ENCODE peak calls at places on chromosomes 5 and 9, in ten cellular contexts. N, E, J, H, L, K, F, Q, A and W are unnamed samples.

GRCh38 chr9:126327016-126327749 is 554 bp downstream of the MVB12B start:
- DNase-seq in L (no peak), F (peak), E (no peak), Q (no peak), H (no peak), J (peak), K (no peak), N (no peak), A (peak), W (no peak)

GRCh38 chr9:68446836-68447235 is 90.4 kb downstream of the PGM5 start:
- DNase-seq in H (peak), L (no peak), A (no peak), Q (no peak), E (no peak), K (no peak), F (no peak), N (peak), J (no peak), W (no peak)

GRCh38 chr9:87421734-87422133 is 75.9 kb upstream of the DAPK1 start:
- DNase-seq in J (no peak), N (no peak), A (no peak), Q (no peak), K (no peak), F (no peak), H (no peak), E (no peak), L (no peak), W (no peak)

GRCh38 chr9:126938332-126938731 is 23.8 kb downstream of the RALGPS1 start:
- DNase-seq in F (no peak), H (no peak), L (no peak), E (no peak), J (no peak), A (no peak), Q (no peak), N (no peak), K (no peak), W (no peak)

GRCh38 chr5:112385566-112385965 is 33.5 kb downstream of the EPB41L4A start:
- DNase-seq in K (no peak), A (no peak), H (no peak), N (no peak), J (no peak), Q (no peak), E (no peak), L (no peak), F (no peak), W (no peak)

GRCh38 chr5:163489055-163489744 is 16.2 kb upstream of the MAT2B start:
- DNase-seq in H (no peak), J (peak), L (no peak), F (no peak), E (no peak), A (no peak), K (no peak), Q (no peak), N (peak), W (no peak)

GRCh38 chr5:14193496-14193895 is 50.4 kb downstream of the TRIO start:
- DNase-seq in E (no peak), A (no peak), F (no peak), L (no peak), J (no peak), H (no peak), N (no peak), K (no peak), Q (no peak), W (no peak)

GRCh38 chr9:135989722-135990467 is 28.7 kb upstream of the UBAC1 start:
- DNase-seq in K (no peak), F (peak), L (no peak), A (peak), Q (no peak), H (no peak), J (peak), E (no peak), N (no peak), W (no peak)

GRCh38 chr9:91919621-91920020 is 30.4 kb downstream of the ROR2 start:
- DNase-seq in L (no peak), J (no peak), Q (no peak), A (no peak), F (no peak), E (no peak), H (no peak), N (no peak), K (no peak), W (no peak)

GRCh38 chr9:121133104-121133816 is 58.5 kb downstream of the CNTRL start:
- DNase-seq in K (no peak), E (no peak), A (peak), L (no peak), N (no peak), Q (no peak), F (peak), H (peak), J (peak), W (peak)

GRCh38 chr5:106780355-106780754 is 890.4 kb downstream of the EFNA5 start:
- DNase-seq in E (no peak), J (no peak), H (no peak), L (no peak), F (no peak), A (no peak), N (no peak), Q (no peak), K (no peak), W (no peak)

GRCh38 chr9:14373319-14373632 is 59.3 kb upstream of the NFIB start:
- DNase-seq in J (no peak), N (peak), K (no peak), L (no peak), A (no peak), Q (no peak), E (no peak), H (no peak), F (no peak), W (no peak)

GRCh38 chr5:128538249-128539037 is 398 bp upstream of the FBN2 start:
- DNase-seq in N (peak), L (no peak), J (no peak), F (peak), Q (no peak), H (peak), K (peak), A (peak), E (no peak), W (peak)

GRCh38 chr5:149223081-149223848 is 48.4 kb upstream of the AFAP1L1 start:
- DNase-seq in L (no peak), N (peak), F (no peak), H (no peak), J (no peak), A (no peak), E (no peak), Q (no peak), K (no peak), W (no peak)

GRCh38 chr5:156815988-156816599 is 34.0 kb upstream of the PPP1R2B start:
- DNase-seq in H (peak), K (peak), J (peak), E (no peak), Q (peak), L (no peak), A (no peak), N (peak), F (no peak), W (no peak)

GRCh38 chr9:18297532-18297872 is 176.5 kb upstream of the ADAMTSL1 start:
- DNase-seq in A (no peak), N (no peak), J (no peak), E (no peak), F (no peak), Q (no peak), K (no peak), L (no peak), H (no peak), W (no peak)

GRCh38 chr9:89428901-89429890 is 68.7 kb downstream of the SEMA4D start:
- DNase-seq in A (no peak), E (no peak), J (no peak), K (no peak), Q (peak), N (no peak), H (peak), L (no peak), F (no peak), W (peak)

GRCh38 chr9:129384887-129385614 is 207.0 kb upstream of the IER5L start:
- DNase-seq in L (no peak), H (no peak), A (no peak), J (no peak), N (no peak), F (no peak), Q (no peak), K (no peak), E (no peak), W (no peak)

DNA sequence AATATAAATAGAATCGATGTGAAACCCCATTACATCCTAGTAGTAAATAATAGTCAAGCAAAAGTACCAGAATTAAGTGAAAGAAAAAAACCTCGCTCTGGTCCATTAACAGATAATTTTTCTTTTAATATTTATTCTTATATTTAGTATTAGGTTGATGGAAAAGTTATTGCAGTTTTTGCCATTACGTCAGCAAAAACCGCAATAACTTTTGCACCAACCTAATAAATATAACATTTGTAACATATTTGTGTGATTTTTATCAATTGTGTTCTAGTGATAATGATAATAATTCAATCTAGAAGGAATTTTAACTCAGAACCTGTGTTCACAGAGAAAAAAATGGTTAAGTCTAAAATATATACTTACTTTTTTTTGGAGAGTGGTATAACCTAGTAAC is 16.1 kb downstream of the RORB start:
- DNase-seq in F (no peak), A (no peak), Q (no peak), E (no peak), H (no peak), J (no peak), N (no peak), K (no peak), L (no peak), W (no peak)
- TF ChIP-seq POLR2A in F (no peak), A (no peak), Q (no peak), E (no peak), H (no peak), J (no peak), N (no peak), K (no peak), L (no peak), W (no peak)

GRCh38 chr5:132829742-132830435 is 558 bp downstream of the SHROOM1 start:
- DNase-seq in E (peak), K (peak), Q (peak), F (peak), A (peak), J (peak), L (peak), H (peak), N (peak), W (peak)

GRCh38 chr5:132831095-132831860 is 831 bp upstream of the SHROOM1 start:
- DNase-seq in L (no peak), F (no peak), E (no peak), Q (no peak), A (no peak), N (no peak), J (no peak), H (peak), K (no peak), W (peak)

GRCh38 chr5:132834057-132834456 is 3.6 kb upstream of the SHROOM1 start:
- DNase-seq in K (no peak), N (no peak), A (no peak), H (no peak), E (no peak), Q (no peak), L (no peak), F (no peak), J (no peak), W (no peak)

GRCh38 chr5:132830436-132831094 is at the start of gene SHROOM1:
- DNase-seq in K (peak), A (peak), Q (peak), E (no peak), N (peak), F (peak), J (peak), L (peak), H (peak), W (peak)

DNA sequence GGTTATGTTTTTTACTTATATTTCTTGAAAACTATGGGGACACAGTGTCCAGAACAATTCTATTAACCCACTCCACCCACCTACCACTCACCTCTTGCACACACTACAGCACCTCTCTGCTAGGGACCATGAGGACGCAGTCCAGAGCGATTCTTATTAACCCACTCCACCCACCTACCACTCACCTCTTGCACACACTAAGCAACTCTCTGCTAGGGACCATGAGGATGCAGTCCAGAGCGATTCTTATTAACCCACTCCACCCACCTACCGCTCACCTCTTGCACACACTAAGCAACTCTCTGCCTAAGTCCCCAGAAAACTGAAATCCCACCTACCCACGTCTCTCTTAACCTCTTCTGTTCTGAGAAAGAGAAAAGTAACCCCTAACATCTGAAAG is 2.2 kb upstream of the SHROOM1 start:
- DNase-seq in N (no peak), A (no peak), E (no peak), J (no peak), F (no peak), Q (no peak), L (no peak), K (no peak), H (no peak), W (no peak)
- TF ChIP-seq POLR2A in N (no peak), A (no peak), E (no peak), J (no peak), F (no peak), Q (no peak), L (no peak), K (no peak), H (no peak), W (no peak)

DNA sequence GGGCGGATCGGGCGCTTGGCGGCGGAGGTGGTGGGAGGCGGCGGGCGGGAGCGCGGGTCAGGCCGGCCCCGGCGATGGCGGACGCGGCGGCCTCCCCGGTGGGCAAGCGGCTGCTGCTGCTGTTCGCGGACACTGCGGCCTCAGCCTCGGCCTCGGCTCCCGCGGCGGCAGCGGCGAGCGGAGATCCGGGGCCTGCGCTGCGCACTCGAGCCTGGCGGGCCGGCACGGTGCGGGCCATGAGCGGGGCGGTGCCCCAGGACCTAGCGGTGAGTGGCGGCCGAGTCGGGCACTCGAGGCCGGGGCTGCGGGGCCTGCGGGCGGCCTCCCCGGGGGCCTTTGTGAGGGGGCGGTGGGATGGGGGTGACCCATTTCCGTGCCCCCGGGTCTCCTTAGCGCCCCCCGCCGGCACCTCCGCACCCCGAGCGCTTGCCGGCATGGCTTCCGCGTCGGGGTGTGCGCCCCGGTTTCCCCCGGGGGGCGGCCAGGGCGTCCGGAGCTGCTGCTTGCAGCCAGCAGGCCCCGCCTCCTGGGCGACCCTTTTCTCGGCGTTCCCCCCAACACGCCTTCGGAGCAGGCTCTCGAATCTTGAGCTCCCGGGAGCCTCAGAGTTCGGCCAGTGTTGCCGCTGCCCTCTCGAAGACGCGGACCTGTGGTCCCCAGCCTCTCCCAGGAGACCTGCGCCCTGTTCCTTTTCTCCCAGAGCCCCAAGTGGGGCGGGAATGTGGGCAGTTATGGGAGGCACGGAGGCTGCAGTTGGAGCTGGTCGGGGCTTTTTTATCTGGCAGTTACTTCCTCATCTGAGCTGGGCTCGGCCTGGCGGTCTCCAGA is 451 bp downstream of the KDM3B start:
- DNase-seq in K (peak), E (peak), A (peak), F (peak), L (no peak), H (peak), J (peak), N (peak), Q (peak), W (peak)
- TF ChIP-seq POLR2A in K (peak), E (peak), A (peak), F (no peak), L (no peak), H (peak), J (peak), N (peak), Q (no peak), W (peak)

GRCh38 chr5:176491901-176492300 is 43.7 kb downstream of the FAF2 start:
- DNase-seq in Q (no peak), F (no peak), K (no peak), H (no peak), A (no peak), N (no peak), E (no peak), J (no peak), L (no peak), W (no peak)
- TF ChIP-seq POLR2A in Q (no peak), F (no peak), K (no peak), H (no peak), A (no peak), N (no peak), E (no peak), J (no peak), L (no peak), W (no peak)

DNA sequence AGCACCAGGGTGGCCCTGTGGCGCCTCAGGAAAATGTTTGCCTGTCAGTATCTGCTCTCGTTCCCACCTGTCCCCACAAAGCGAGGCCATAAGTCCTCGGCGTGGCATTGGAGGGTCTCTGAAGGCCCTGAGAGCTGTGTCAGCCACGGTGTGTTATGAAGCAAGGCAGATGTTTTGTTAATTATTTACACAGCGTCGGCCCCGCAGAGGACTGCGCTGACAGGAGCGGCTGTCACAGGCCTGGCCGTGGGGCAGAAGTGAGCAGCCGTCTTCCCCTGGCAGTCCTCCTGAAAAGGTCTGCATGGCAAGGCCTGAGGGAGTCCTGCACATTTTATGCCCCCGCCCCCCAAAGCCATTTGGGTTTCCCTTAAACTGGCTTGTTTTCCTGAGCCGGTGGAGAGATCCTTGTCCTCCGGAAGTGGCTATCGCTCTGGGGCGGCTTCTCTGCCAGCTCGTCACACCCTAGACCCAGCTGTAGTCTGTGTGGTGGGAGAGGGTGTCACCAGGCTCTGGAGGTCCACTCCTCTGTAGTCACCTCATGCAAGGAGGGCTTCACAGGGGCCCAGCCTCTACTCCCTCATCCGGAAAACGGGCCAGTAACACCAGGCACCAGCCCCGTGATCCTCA is 6.2 kb downstream of the NEK6 start:
- DNase-seq in Q (no peak), A (no peak), H (no peak), K (no peak), N (no peak), E (no peak), F (peak), L (no peak), J (peak), W (no peak)
- TF ChIP-seq POLR2A in Q (no peak), A (no peak), H (no peak), K (no peak), N (no peak), E (no peak), F (no peak), L (no peak), J (no peak), W (no peak)

GRCh38 chr5:151110992-151111391 is 30.2 kb upstream of the TNIP1 start:
- DNase-seq in J (no peak), L (no peak), F (peak), N (no peak), H (no peak), K (no peak), Q (no peak), E (no peak), A (no peak), W (no peak)

GRCh38 chr5:151121095-151121494 is 36.5 kb downstream of the ANXA6 start:
- DNase-seq in L (no peak), H (no peak), E (no peak), K (no peak), N (no peak), Q (no peak), J (no peak), A (no peak), F (no peak), W (no peak)

GRCh38 chr5:151118898-151119600 is 38.2 kb upstream of the TNIP1 start:
- DNase-seq in F (no peak), H (no peak), J (no peak), Q (no peak), L (no peak), E (no peak), N (no peak), A (no peak), K (no peak), W (no peak)

GRCh38 chr5:151110122-151110681 is 29.4 kb upstream of the TNIP1 start:
- DNase-seq in N (no peak), F (peak), L (no peak), A (no peak), Q (no peak), J (no peak), E (no peak), K (peak), H (no peak), W (no peak)

DNA sequence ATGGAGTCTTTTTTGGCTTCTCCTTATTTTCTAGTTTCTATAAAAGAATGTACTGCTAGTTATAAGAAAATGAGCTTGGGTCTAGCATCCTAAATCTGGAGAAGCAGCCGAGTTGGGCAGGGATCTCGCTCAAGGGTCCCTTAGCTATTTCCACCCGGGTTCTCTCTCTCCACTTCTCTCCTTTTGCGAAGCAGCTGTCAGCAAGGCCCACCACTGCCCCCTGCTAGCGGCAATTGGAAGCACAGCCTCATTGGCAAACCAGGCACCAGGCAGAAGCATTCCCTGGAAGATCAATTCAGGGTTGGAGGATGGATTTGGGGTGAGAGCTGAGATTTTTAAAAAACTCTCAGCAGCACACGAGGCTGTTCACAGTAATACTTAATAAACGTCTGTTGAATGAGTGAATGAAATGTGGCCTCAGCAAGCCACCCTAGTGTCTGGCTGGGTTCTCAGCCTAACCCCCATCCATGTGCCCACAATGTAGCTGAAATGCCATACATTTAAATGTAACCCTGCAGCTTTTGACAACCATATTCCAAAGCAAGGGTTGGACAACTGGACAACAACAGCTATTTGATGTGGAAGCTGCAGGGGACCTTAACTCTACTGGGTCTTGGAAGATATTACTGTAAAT is 34.6 kb upstream of the TNIP1 start:
- DNase-seq in F (peak), K (peak), N (peak), E (peak), J (peak), L (peak), H (peak), Q (peak), A (peak), W (peak)
- TF ChIP-seq POLR2A in F (no peak), K (no peak), N (no peak), E (no peak), J (no peak), L (no peak), H (no peak), Q (no peak), A (no peak), W (no peak)

GRCh38 chr9:131312246-131312645 is 22.7 kb downstream of the PLPP7 start:
- DNase-seq in L (no peak), Q (no peak), H (no peak), E (no peak), J (no peak), N (no peak), A (no peak), K (no peak), F (no peak), W (no peak)

GRCh38 chr9:131308906-131309305 is 19.4 kb downstream of the PLPP7 start:
- DNase-seq in F (no peak), Q (no peak), L (no peak), A (no peak), K (no peak), E (no peak), J (no peak), N (no peak), H (no peak), W (no peak)

GRCh38 chr9:131309526-131310276 is 20.2 kb downstream of the PLPP7 start:
- DNase-seq in J (no peak), A (no peak), F (no peak), E (no peak), K (no peak), H (no peak), Q (no peak), L (no peak), N (no peak), W (no peak)

GRCh38 chr9:131312822-131313770 is 23.6 kb downstream of the PLPP7 start:
- DNase-seq in K (no peak), E (no peak), J (no peak), H (peak), F (no peak), Q (no peak), N (no peak), A (no peak), L (no peak), W (no peak)

GRCh38 chr9:131310833-131311554 is 21.5 kb downstream of the PLPP7 start:
- DNase-seq in A (peak), K (peak), H (peak), Q (no peak), L (no peak), N (no peak), J (no peak), F (peak), E (no peak), W (no peak)
- TF ChIP-seq POLR2A in A (no peak), K (no peak), H (no peak), Q (no peak), L (no peak), N (no peak), J (no peak), F (no peak), E (no peak), W (no peak)